ENCODE peak calls at places on chromosomes 2 and 18, in seven cellular contexts. One of them, this sample, is unnamed.

GRCh38 chr2:205895981-205896655 is 189.9 kb downstream of the INO80D start:
- DNase-seq in CD8-positive, alpha-beta T cell: no peak
- DNase-seq in HFFc6: no peak
- DNase-seq in uterus: no peak
- DNase-seq in fibroblast of lung: no peak
- DNase-seq in endodermal cell: no peak
- DNase-seq in choroid plexus epithelial cell: no peak
- DNase-seq in this sample: no peak

GRCh38 chr2:174334781-174335604 is at the start of gene SP9:
- DNase-seq in CD8-positive, alpha-beta T cell: no peak
- DNase-seq in HFFc6: no peak
- DNase-seq in uterus: no peak
- DNase-seq in fibroblast of lung: peak; percentile 71
- DNase-seq in endodermal cell: peak; percentile 94
- DNase-seq in choroid plexus epithelial cell: no peak
- DNase-seq in this sample: no peak

GRCh38 chr18:2948038-2948437 is 64.9 kb downstream of the LPIN2 start:
- DNase-seq in CD8-positive, alpha-beta T cell: no peak
- DNase-seq in HFFc6: peak; percentile 28
- DNase-seq in uterus: no peak
- DNase-seq in fibroblast of lung: peak; percentile 37
- DNase-seq in endodermal cell: peak; percentile 55
- DNase-seq in choroid plexus epithelial cell: peak; percentile 83
- DNase-seq in this sample: peak; percentile 66

GRCh38 chr2:203578511-203579130 is 43.5 kb upstream of the RAPH1 start:
- DNase-seq in CD8-positive, alpha-beta T cell: no peak
- DNase-seq in HFFc6: no peak
- DNase-seq in uterus: no peak
- DNase-seq in fibroblast of lung: no peak
- DNase-seq in endodermal cell: no peak
- DNase-seq in choroid plexus epithelial cell: no peak
- DNase-seq in this sample: no peak

GRCh38 chr18:62437520-62438329 is 85.1 kb upstream of the ZCCHC2 start:
- DNase-seq in CD8-positive, alpha-beta T cell: no peak
- DNase-seq in HFFc6: no peak
- DNase-seq in uterus: no peak
- DNase-seq in fibroblast of lung: no peak
- DNase-seq in endodermal cell: no peak
- DNase-seq in choroid plexus epithelial cell: no peak
- DNase-seq in this sample: no peak

GRCh38 chr2:240875228-240876034 is 6.8 kb downstream of the AGXT start:
- DNase-seq in CD8-positive, alpha-beta T cell: no peak
- DNase-seq in HFFc6: no peak
- DNase-seq in uterus: no peak
- DNase-seq in fibroblast of lung: no peak
- DNase-seq in endodermal cell: no peak
- DNase-seq in choroid plexus epithelial cell: no peak
- DNase-seq in this sample: no peak

GRCh38 chr2:56687169-56687568 is 503.4 kb downstream of the CCDC85A start:
- DNase-seq in CD8-positive, alpha-beta T cell: no peak
- DNase-seq in HFFc6: peak; percentile 45
- DNase-seq in uterus: no peak
- DNase-seq in fibroblast of lung: peak; percentile 48
- DNase-seq in endodermal cell: no peak
- DNase-seq in choroid plexus epithelial cell: peak; percentile 12
- DNase-seq in this sample: no peak

GRCh38 chr2:62340981-62341624 is 145.2 kb downstream of the B3GNT2 start:
- DNase-seq in CD8-positive, alpha-beta T cell: no peak
- DNase-seq in HFFc6: peak; percentile 13
- DNase-seq in uterus: peak; percentile 74
- DNase-seq in fibroblast of lung: peak; percentile 4
- DNase-seq in endodermal cell: peak; percentile 64
- DNase-seq in choroid plexus epithelial cell: no peak
- DNase-seq in this sample: no peak

GRCh38 chr2:147275943-147276342 is 568.9 kb upstream of the ACVR2A start:
- DNase-seq in CD8-positive, alpha-beta T cell: no peak
- DNase-seq in HFFc6: no peak
- DNase-seq in uterus: no peak
- DNase-seq in fibroblast of lung: no peak
- DNase-seq in endodermal cell: peak; percentile 79
- DNase-seq in choroid plexus epithelial cell: peak; percentile 2
- DNase-seq in this sample: no peak

GRCh38 chr18:5995626-5996025 is 100.3 kb upstream of the TMEM200C start:
- DNase-seq in CD8-positive, alpha-beta T cell: no peak
- DNase-seq in HFFc6: no peak
- DNase-seq in uterus: no peak
- DNase-seq in fibroblast of lung: no peak
- DNase-seq in endodermal cell: peak; percentile 47
- DNase-seq in choroid plexus epithelial cell: no peak
- DNase-seq in this sample: no peak

GRCh38 chr2:224072541-224073188 is 33.6 kb upstream of the SERPINE2 start:
- DNase-seq in CD8-positive, alpha-beta T cell: no peak
- DNase-seq in HFFc6: no peak
- DNase-seq in uterus: peak; percentile 19
- DNase-seq in fibroblast of lung: peak; percentile 86
- DNase-seq in endodermal cell: no peak
- DNase-seq in choroid plexus epithelial cell: no peak
- DNase-seq in this sample: no peak

GRCh38 chr2:44549099-44549471 is 187.3 kb downstream of the CAMKMT start:
- DNase-seq in CD8-positive, alpha-beta T cell: no peak
- DNase-seq in HFFc6: peak; percentile 87
- DNase-seq in uterus: no peak
- DNase-seq in fibroblast of lung: peak; percentile 85
- DNase-seq in endodermal cell: no peak
- DNase-seq in choroid plexus epithelial cell: peak; percentile 80
- DNase-seq in this sample: peak; percentile 80

GRCh38 chr2:60818272-60818671 is 62.2 kb downstream of the PAPOLG start:
- DNase-seq in CD8-positive, alpha-beta T cell: no peak
- DNase-seq in HFFc6: no peak
- DNase-seq in uterus: no peak
- DNase-seq in fibroblast of lung: no peak
- DNase-seq in endodermal cell: no peak
- DNase-seq in choroid plexus epithelial cell: peak; percentile 48
- DNase-seq in this sample: no peak

GRCh38 chr2:71100195-71100964 is 29.6 kb downstream of the MCEE start:
- DNase-seq in CD8-positive, alpha-beta T cell: no peak
- DNase-seq in HFFc6: peak; percentile 52
- DNase-seq in uterus: no peak
- DNase-seq in fibroblast of lung: peak; percentile 58
- DNase-seq in endodermal cell: peak; percentile 89
- DNase-seq in choroid plexus epithelial cell: peak; percentile 85
- DNase-seq in this sample: peak; percentile 68
- TF ChIP-seq CTCF in CD8-positive, alpha-beta T cell: peak; percentile 68
- TF ChIP-seq CTCF in HFFc6: peak; percentile 89
- TF ChIP-seq CTCF in uterus: peak; percentile 30
- TF ChIP-seq CTCF in fibroblast of lung: peak; percentile 91
- TF ChIP-seq CTCF in endodermal cell: peak; percentile 87
- TF ChIP-seq CTCF in choroid plexus epithelial cell: peak; percentile 92
- TF ChIP-seq CTCF in this sample: peak; percentile 80

DNA sequence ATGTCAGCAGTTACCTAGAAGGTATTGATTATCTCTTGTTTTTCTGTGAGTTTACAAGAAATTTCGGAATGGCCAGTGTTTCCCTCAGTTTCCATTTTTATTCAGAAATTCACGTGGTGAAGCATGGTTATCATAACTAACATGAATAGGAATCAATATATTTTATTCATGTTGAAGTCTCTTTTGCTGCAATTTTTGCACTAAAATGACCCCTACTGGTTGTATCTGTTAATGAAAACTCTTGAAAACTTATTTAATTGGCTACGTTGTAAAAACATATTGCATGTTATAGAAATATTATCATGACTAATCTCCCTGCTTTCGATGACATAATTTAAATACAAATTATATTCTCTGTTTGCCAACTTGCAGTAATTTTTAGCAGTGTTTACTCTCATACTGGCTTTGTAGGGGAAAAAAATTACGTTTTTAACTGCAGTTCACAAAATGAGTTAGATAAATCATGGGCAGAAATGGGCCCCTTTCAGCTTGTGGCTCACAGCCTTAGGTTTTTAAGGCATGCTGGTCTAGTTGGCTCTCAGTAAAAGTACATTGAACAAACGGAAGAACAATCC is 3.5 kb downstream of the CRIM1 start:
- DNase-seq in CD8-positive, alpha-beta T cell: no peak
- DNase-seq in HFFc6: no peak
- DNase-seq in uterus: no peak
- DNase-seq in fibroblast of lung: no peak
- DNase-seq in endodermal cell: no peak
- DNase-seq in choroid plexus epithelial cell: peak; percentile 51
- DNase-seq in this sample: no peak
- TF ChIP-seq CTCF in CD8-positive, alpha-beta T cell: peak; percentile 28
- TF ChIP-seq CTCF in HFFc6: peak; percentile 80
- TF ChIP-seq CTCF in uterus: no peak
- TF ChIP-seq CTCF in fibroblast of lung: peak; percentile 36
- TF ChIP-seq CTCF in endodermal cell: peak; percentile 62
- TF ChIP-seq CTCF in choroid plexus epithelial cell: peak; percentile 32
- TF ChIP-seq CTCF in this sample: peak; percentile 23

DNA sequence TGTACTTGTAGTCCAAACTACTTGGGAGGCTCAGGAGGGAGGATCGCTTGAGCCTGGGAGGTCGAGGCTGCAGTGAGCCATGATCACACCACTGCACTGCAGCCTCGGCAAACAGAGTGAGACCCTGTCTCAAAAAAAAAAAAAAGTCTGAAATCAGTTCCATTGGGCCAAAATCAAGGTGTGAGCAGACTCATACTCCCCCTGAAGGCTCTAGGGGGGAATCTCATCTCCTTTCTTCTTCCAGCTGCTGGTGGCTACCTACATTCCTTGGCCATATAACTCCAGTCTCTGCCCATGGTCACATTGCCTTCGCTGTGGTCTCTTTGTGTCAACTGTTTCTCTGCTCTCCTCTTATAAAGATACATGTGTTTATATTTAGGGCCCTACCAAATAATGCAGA is 234.0 kb downstream of the LRRTM1 start:
- DNase-seq in CD8-positive, alpha-beta T cell: no peak
- DNase-seq in HFFc6: no peak
- DNase-seq in uterus: no peak
- DNase-seq in fibroblast of lung: no peak
- DNase-seq in endodermal cell: no peak
- DNase-seq in choroid plexus epithelial cell: no peak
- DNase-seq in this sample: no peak
- TF ChIP-seq CTCF in CD8-positive, alpha-beta T cell: no peak
- TF ChIP-seq CTCF in HFFc6: no peak
- TF ChIP-seq CTCF in uterus: no peak
- TF ChIP-seq CTCF in fibroblast of lung: no peak
- TF ChIP-seq CTCF in endodermal cell: peak; percentile 61
- TF ChIP-seq CTCF in choroid plexus epithelial cell: no peak
- TF ChIP-seq CTCF in this sample: no peak

GRCh38 chr2:24971550-24972314 is at the start of gene DNAJC27:
- DNase-seq in CD8-positive, alpha-beta T cell: peak; percentile 95
- DNase-seq in HFFc6: peak; percentile 96
- DNase-seq in uterus: peak; percentile 97
- DNase-seq in fibroblast of lung: peak; percentile 97
- DNase-seq in endodermal cell: peak; percentile 98
- DNase-seq in choroid plexus epithelial cell: peak; percentile 99
- DNase-seq in this sample: peak; percentile 99
- TF ChIP-seq CTCF in CD8-positive, alpha-beta T cell: no peak
- TF ChIP-seq CTCF in HFFc6: no peak
- TF ChIP-seq CTCF in uterus: no peak
- TF ChIP-seq CTCF in fibroblast of lung: no peak
- TF ChIP-seq CTCF in endodermal cell: no peak
- TF ChIP-seq CTCF in choroid plexus epithelial cell: no peak
- TF ChIP-seq CTCF in this sample: no peak

This sample was measured in astrocyte of the spinal cord.